ENCODE peak calls at places on chromosomes 5 and 9, in four cellular contexts. M, A, E and F are unnamed samples.

GRCh38 chr9:137314561-137315560 is 12.8 kb upstream of the NRARP start:
- DNase-seq in A (no peak), M (no peak), E (no peak), F (peak)

GRCh38 chr5:21810737-21811316 is 1042.3 kb downstream of the CDH12 start:
- DNase-seq in A (no peak), E (peak), M (peak), F (no peak)

GRCh38 chr5:160390787-160391696 is 8.8 kb downstream of the FAM200C start:
- DNase-seq in M (no peak), A (no peak), E (peak), F (no peak)

GRCh38 chr5:140181525-140181924 is 6.5 kb downstream of the CYSTM1 start:
- DNase-seq in E (no peak), A (no peak), M (no peak), F (no peak)

GRCh38 chr9:20592673-20593072 is 29.6 kb downstream of the MLLT3 start:
- DNase-seq in A (no peak), M (no peak), E (no peak), F (no peak)

GRCh38 chr5:32961066-32961429 is 249.9 kb downstream of the NPR3 start:
- DNase-seq in A (no peak), E (no peak), M (no peak), F (no peak)

GRCh38 chr5:97044057-97044456 is 98.4 kb downstream of the LIX1 start:
- DNase-seq in E (peak), A (peak), M (peak), F (no peak)

GRCh38 chr5:146447734-146448380 is 724 bp downstream of the TCERG1 start:
- DNase-seq in E (peak), M (peak), A (peak), F (no peak)

GRCh38 chr5:50445281-50445949 is 4.3 kb upstream of the EMB start:
- DNase-seq in A (no peak), M (no peak), E (no peak), F (no peak)

GRCh38 chr5:147361441-147362175 is 126.8 kb downstream of the STK32A start:
- DNase-seq in A (no peak), E (no peak), M (no peak), F (no peak)

GRCh38 chr9:86176468-86176867 is 77.1 kb upstream of the GOLM1 start:
- DNase-seq in M (no peak), E (no peak), A (no peak), F (peak)

GRCh38 chr5:120479066-120479465 is 15.0 kb downstream of the PRR16 start:
- DNase-seq in A (no peak), E (no peak), M (no peak), F (no peak)

GRCh38 chr5:160356550-160357347 is 13.7 kb downstream of the C1QTNF2 start:
- DNase-seq in E (no peak), A (no peak), M (no peak), F (no peak)

DNA sequence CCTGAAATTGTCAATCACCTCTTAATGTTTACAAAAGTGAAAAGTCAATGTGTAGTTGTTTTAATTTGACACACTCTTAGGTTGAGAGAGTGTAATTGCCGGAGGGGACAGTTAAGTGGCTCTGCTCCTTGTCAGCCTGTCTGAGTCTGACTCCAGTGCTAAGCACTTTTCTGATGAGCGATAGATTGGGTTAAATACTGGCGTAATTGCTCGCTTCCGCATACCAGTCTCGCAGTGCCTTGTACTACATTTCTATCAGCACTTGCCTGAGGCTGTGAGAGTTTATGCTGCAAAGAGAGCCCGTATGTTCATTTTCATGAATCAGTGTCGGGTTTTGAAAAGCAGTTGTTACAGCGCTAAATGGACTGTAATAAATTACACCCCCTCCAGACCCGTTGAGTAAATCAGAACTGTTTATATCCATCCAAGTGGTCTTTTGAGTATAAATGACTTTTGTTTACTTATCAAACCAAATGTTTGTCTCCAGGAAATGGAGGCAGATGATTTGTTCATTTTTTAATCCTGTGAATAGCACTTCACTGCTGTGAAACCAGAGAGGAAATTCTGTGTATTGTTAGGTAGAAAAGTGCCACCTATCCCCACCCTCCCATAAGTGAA is 41.0 kb upstream of the DMRT3 start:
- DNase-seq in M (no peak), E (no peak), A (no peak), F (peak)
- TF ChIP-seq FOXJ3 in M (no peak), E (no peak), A (no peak), F (no peak)

GRCh38 chr9:91963711-91964240 is 13.7 kb upstream of the ROR2 start:
- DNase-seq in M (no peak), A (no peak), E (no peak), F (no peak)

GRCh38 chr9:91967259-91967658 is 17.2 kb upstream of the ROR2 start:
- DNase-seq in A (no peak), M (no peak), E (no peak), F (no peak)

GRCh38 chr9:91972076-91972626 is 22.1 kb upstream of the ROR2 start:
- DNase-seq in E (no peak), M (no peak), A (no peak), F (no peak)

DNA sequence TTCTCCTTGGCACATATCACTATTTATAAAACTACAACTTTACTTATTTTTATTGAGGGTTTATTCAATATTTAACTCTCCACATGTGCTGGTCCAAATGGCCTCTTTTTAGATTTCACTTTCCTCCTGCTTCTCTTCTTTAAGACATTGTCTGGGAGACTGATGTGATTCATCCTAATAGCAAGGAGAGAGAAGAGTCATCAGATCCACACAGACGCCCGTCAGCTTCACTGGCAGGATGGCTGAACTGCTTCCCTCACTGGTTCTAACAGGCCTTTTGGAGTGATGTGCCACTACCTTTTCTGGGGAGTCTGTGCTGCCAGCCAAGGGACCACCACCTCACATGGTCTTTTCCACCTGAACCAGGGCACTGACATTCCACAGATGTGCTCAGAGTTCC is 16.5 kb upstream of the ROR2 start:
- DNase-seq in A (no peak), E (no peak), M (no peak), F (no peak)
- TF ChIP-seq FOXJ3 in A (no peak), E (no peak), M (no peak), F (no peak)

GRCh38 chr5:111734013-111734412 is 23.0 kb downstream of the NREP start:
- DNase-seq in M (no peak), E (no peak), A (no peak), F (no peak)

GRCh38 chr5:111734597-111734996 is 22.4 kb downstream of the NREP start:
- DNase-seq in E (no peak), A (no peak), M (no peak), F (no peak)

GRCh38 chr5:111737716-111738115 is 19.3 kb downstream of the NREP start:
- DNase-seq in A (no peak), M (no peak), E (no peak), F (no peak)

GRCh38 chr5:111733571-111733970 is 23.4 kb downstream of the NREP start:
- DNase-seq in A (no peak), M (no peak), E (no peak), F (no peak)

GRCh38 chr5:111735829-111736228 is 21.2 kb downstream of the NREP start:
- DNase-seq in M (no peak), A (peak), E (no peak), F (no peak)
- TF ChIP-seq FOXJ3 in M (no peak), A (no peak), E (no peak), F (no peak)

DNA sequence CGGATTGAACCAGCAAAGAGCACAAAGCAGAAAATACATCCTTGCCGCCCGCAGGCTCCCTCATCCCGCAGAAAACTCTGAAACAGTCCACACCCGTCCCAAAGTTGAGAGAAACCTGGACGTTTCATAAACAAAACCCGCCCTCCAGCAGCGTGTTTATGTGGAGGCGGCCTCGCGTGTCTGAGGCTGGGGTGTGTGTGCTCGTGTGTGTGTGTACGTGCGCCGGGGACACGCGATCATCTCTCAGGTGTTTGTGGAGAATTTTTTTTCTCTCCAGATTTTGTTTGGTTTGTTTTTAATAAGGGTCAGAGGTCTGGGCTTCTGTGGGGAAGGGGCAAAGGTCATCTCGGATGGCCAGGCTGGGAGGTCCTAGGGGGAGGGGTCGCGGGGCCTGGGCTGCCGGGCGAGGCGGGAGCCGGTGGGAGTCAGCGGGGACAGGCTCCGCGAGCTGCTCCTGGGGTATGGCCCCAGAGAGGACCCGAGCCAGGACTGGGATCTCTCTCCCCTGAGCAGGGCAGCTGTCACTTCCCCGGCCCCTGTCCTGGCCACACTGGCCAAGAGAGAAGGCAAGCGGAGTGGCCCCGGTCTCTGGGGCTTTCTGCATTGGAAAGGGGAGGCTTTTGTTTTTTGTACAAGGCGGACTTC is 206.4 kb downstream of the C9orf50 start:
- DNase-seq in M (no peak), E (peak), A (no peak), F (no peak)
- TF ChIP-seq FOXJ3 in M (peak), E (no peak), A (no peak), F (no peak)

DNA sequence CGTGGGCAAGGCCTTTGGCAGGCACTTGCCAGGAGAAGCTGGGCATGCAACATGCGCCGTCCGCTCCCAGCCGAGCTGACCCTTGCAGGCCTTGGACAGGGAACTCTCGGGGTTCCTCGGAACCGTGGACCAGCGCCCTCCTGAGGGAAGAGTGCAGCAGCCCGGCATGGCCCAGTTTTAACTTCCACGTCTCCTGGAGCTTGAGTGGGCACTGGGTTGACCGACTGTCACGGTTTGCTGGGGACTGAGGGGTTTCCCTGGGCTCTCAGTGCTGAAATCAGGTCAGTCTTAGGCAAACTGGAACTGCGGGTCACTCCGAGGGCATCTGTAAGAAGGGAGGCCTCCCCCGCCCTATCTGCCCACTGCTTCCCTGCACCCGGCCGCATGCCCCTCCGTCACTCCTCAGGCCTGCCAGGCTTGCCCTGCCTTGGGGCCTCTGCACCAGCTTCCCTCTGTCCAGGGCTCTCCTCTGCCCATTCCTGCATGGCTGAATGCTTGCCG is 87.0 kb upstream of the PHYKPL start:
- DNase-seq in M (no peak), A (no peak), E (no peak), F (no peak)
- TF ChIP-seq FOXJ3 in M (no peak), A (no peak), E (no peak), F (no peak)

DNA sequence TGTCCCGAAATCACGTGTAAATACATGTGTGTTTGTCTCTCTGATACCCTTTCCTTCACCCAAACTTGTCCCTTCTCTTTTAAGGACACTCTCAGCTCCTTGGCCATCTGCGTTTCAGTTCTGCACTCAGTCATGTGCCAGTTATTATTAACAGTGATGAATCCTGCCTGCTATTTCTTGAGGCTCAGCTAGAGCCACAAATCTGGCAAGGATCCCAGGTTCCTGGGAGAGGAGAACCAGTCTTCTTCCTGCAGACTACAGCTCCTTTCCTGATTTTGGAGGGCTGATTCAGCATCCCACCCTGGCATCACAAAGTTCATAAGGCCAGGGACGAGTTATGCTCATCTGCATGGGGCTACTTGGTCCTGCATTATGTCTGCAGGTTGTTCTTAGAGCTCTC is 5.6 kb downstream of the MAMDC2 start:
- DNase-seq in E (no peak), M (no peak), A (no peak), F (no peak)
- TF ChIP-seq FOXJ3 in E (no peak), M (no peak), A (no peak), F (no peak)

DNA sequence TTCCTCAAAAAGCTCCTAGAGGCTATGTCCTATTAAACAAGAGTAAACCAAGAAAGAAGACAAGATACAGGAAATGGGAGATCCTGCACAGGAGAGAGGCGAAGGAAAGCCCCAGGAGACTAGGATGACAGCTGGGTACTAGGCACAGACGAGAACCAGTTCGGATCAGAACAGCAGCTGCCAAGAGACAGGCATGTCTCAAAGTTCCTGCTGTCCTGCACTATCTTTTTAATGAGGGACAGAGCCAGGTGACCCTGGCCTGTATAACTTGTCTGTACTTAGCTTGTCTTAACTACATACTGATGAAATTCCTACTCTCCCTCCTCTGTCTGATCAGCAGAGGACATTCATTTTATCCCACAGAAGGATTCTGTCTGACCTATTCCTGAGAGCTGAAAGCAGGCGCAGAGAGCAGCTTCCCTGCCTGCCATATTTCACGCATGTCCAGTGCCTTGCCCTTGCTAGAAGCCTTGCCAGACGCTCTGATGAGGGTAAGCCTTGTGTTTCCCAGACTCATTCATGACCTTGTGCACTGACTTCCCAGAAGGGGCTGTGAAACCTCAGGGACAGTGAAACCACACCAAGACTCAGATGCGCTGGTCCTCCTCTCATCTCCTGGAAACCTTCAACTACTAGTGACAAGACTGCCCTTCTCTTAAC is 24.7 kb downstream of the TSC1 start:
- DNase-seq in E (no peak), A (no peak), M (no peak), F (no peak)
- TF ChIP-seq FOXJ3 in E (no peak), A (no peak), M (no peak), F (no peak)

GRCh38 chr9:115739096-115739875 is 414.3 kb upstream of the PAPPA start:
- DNase-seq in E (no peak), A (no peak), M (no peak), F (no peak)
- TF ChIP-seq FOXJ3 in E (no peak), A (no peak), M (no peak), F (no peak)

DNA sequence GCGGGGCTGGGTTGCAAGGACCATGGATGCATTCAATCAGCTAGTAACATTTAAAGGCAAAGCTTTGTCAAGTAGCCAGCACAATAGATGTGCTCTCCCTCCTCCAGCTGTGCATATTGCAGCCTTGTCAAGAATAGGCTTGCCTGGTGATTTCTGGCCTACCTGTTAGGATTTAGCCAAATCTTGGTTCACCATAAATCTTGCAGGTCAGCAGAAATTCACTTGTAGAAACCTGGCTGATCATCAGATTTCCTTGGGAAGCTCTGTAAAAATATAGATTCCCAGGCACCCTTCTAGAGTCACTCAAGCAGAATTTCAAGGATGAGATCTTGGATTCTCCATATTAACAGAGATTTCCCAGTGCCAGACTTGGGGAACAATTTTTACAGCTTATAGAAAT is 152.2 kb upstream of the SLC12A2 start:
- DNase-seq in A (no peak), M (no peak), E (no peak), F (no peak)
- TF ChIP-seq FOXJ3 in A (no peak), M (no peak), E (no peak), F (no peak)

DNA sequence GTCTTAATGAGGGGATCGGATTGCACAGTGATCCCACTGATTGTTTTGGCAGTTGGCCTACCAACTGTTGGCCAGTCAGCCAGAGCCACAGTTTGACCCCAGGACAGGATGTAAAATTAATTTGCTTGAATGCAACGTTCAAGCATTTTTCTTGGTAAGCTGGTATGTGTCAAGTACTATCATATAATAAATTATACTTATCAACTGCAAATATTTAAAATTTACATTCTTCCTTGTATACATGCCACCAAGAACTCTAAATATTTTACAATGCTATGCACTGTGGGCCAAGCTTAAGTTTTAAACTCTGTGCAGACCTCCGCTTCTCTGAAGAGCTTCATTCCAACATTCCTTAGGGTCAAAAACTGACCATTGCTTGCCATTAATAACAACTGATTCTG is 80.4 kb upstream of the OSMR start:
- DNase-seq in M (no peak), E (no peak), A (no peak), F (no peak)
- TF ChIP-seq FOXJ3 in M (no peak), E (no peak), A (no peak), F (no peak)